ENCODE peak calls at places on chromosomes 11 and 22, in ten cellular contexts. One of them, this sample, is unnamed.

GRCh38 chr11:5922749-5923426 is 19.2 kb upstream of the OR56A3 start:
- DNase-seq in thyroid gland: no peak
- DNase-seq in GM23248: peak
- DNase-seq in brain microvascular endothelial cell: peak
- DNase-seq in left ventricle myocardium inferior: no peak
- DNase-seq in MM.1S: no peak
- DNase-seq in thoracic aorta: no peak
- DNase-seq in stomach: no peak
- DNase-seq in psoas muscle: no peak
- DNase-seq in CD4-positive, CD25-positive, alpha-beta regulatory T cell: no peak
- DNase-seq in this sample: no peak

GRCh38 chr22:35154937-35155387 is 89.0 kb downstream of the ISX start:
- DNase-seq in psoas muscle: no peak
- DNase-seq in thyroid gland: peak
- DNase-seq in thoracic aorta: no peak
- DNase-seq in left ventricle myocardium inferior: peak
- DNase-seq in GM23248: peak
- DNase-seq in CD4-positive, CD25-positive, alpha-beta regulatory T cell: no peak
- DNase-seq in brain microvascular endothelial cell: peak
- DNase-seq in stomach: peak
- DNase-seq in MM.1S: peak
- DNase-seq in this sample: peak

GRCh38 chr11:59212744-59213573 is at the start of gene MPEG1:
- DNase-seq in stomach: no peak
- DNase-seq in left ventricle myocardium inferior: no peak
- DNase-seq in CD4-positive, CD25-positive, alpha-beta regulatory T cell: no peak
- DNase-seq in brain microvascular endothelial cell: no peak
- DNase-seq in thyroid gland: no peak
- DNase-seq in MM.1S: no peak
- DNase-seq in GM23248: no peak
- DNase-seq in thoracic aorta: no peak
- DNase-seq in psoas muscle: no peak
- DNase-seq in this sample: peak

GRCh38 chr22:40385041-40385782 is 14.8 kb downstream of the SGSM3 start:
- DNase-seq in stomach: no peak
- DNase-seq in CD4-positive, CD25-positive, alpha-beta regulatory T cell: peak
- DNase-seq in GM23248: no peak
- DNase-seq in thyroid gland: no peak
- DNase-seq in thoracic aorta: no peak
- DNase-seq in MM.1S: peak
- DNase-seq in psoas muscle: no peak
- DNase-seq in left ventricle myocardium inferior: no peak
- DNase-seq in brain microvascular endothelial cell: no peak
- DNase-seq in this sample: no peak

GRCh38 chr11:83162377-83162776 is 5.4 kb downstream of the PCF11 start:
- DNase-seq in MM.1S: peak
- DNase-seq in CD4-positive, CD25-positive, alpha-beta regulatory T cell: peak
- DNase-seq in thyroid gland: no peak
- DNase-seq in GM23248: peak
- DNase-seq in psoas muscle: no peak
- DNase-seq in brain microvascular endothelial cell: no peak
- DNase-seq in thoracic aorta: no peak
- DNase-seq in left ventricle myocardium inferior: no peak
- DNase-seq in stomach: no peak
- DNase-seq in this sample: no peak

GRCh38 chr11:69088676-69089146 is 40.0 kb downstream of the TPCN2 start:
- DNase-seq in stomach: peak
- DNase-seq in brain microvascular endothelial cell: peak
- DNase-seq in CD4-positive, CD25-positive, alpha-beta regulatory T cell: peak
- DNase-seq in psoas muscle: peak
- DNase-seq in thoracic aorta: peak
- DNase-seq in GM23248: peak
- DNase-seq in MM.1S: peak
- DNase-seq in left ventricle myocardium inferior: peak
- DNase-seq in thyroid gland: peak
- DNase-seq in this sample: peak

GRCh38 chr11:72784662-72785061 is 9.2 kb downstream of the STARD10 start:
- DNase-seq in thyroid gland: no peak
- DNase-seq in psoas muscle: no peak
- DNase-seq in thoracic aorta: no peak
- DNase-seq in left ventricle myocardium inferior: no peak
- DNase-seq in CD4-positive, CD25-positive, alpha-beta regulatory T cell: no peak
- DNase-seq in GM23248: no peak
- DNase-seq in stomach: no peak
- DNase-seq in brain microvascular endothelial cell: no peak
- DNase-seq in MM.1S: no peak
- DNase-seq in this sample: no peak

GRCh38 chr11:100356035-100356434 is 331.1 kb upstream of the ARHGAP42 start:
- DNase-seq in MM.1S: no peak
- DNase-seq in GM23248: no peak
- DNase-seq in thyroid gland: no peak
- DNase-seq in CD4-positive, CD25-positive, alpha-beta regulatory T cell: no peak
- DNase-seq in brain microvascular endothelial cell: no peak
- DNase-seq in stomach: no peak
- DNase-seq in psoas muscle: no peak
- DNase-seq in thoracic aorta: no peak
- DNase-seq in left ventricle myocardium inferior: no peak
- DNase-seq in this sample: no peak

GRCh38 chr11:125069008-125069407 is 5.9 kb downstream of the SLC37A2 start:
- DNase-seq in MM.1S: no peak
- DNase-seq in GM23248: peak
- DNase-seq in brain microvascular endothelial cell: no peak
- DNase-seq in psoas muscle: no peak
- DNase-seq in thyroid gland: no peak
- DNase-seq in CD4-positive, CD25-positive, alpha-beta regulatory T cell: no peak
- DNase-seq in left ventricle myocardium inferior: no peak
- DNase-seq in stomach: no peak
- DNase-seq in thoracic aorta: no peak
- DNase-seq in this sample: no peak

GRCh38 chr11:7869467-7869866 is 61.6 kb downstream of the OR10A6 start:
- DNase-seq in stomach: no peak
- DNase-seq in psoas muscle: no peak
- DNase-seq in thoracic aorta: no peak
- DNase-seq in CD4-positive, CD25-positive, alpha-beta regulatory T cell: no peak
- DNase-seq in brain microvascular endothelial cell: no peak
- DNase-seq in MM.1S: no peak
- DNase-seq in thyroid gland: no peak
- DNase-seq in left ventricle myocardium inferior: no peak
- DNase-seq in GM23248: no peak
- DNase-seq in this sample: no peak

GRCh38 chr11:69530278-69531070 is 49.0 kb downstream of the LINC01488 start:
- DNase-seq in left ventricle myocardium inferior: no peak
- DNase-seq in GM23248: no peak
- DNase-seq in MM.1S: no peak
- DNase-seq in thoracic aorta: no peak
- DNase-seq in stomach: no peak
- DNase-seq in CD4-positive, CD25-positive, alpha-beta regulatory T cell: no peak
- DNase-seq in thyroid gland: no peak
- DNase-seq in psoas muscle: no peak
- DNase-seq in brain microvascular endothelial cell: no peak
- DNase-seq in this sample: no peak

GRCh38 chr11:64925536-64926449 is 1.3 kb downstream of the PPP2R5B start:
- DNase-seq in MM.1S: no peak
- DNase-seq in left ventricle myocardium inferior: no peak
- DNase-seq in stomach: no peak
- DNase-seq in thyroid gland: peak
- DNase-seq in psoas muscle: peak
- DNase-seq in brain microvascular endothelial cell: no peak
- DNase-seq in CD4-positive, CD25-positive, alpha-beta regulatory T cell: no peak
- DNase-seq in thoracic aorta: no peak
- DNase-seq in GM23248: no peak
- DNase-seq in this sample: no peak

GRCh38 chr11:64923151-64923661 is 1.3 kb upstream of the PPP2R5B start:
- DNase-seq in stomach: no peak
- DNase-seq in thyroid gland: no peak
- DNase-seq in brain microvascular endothelial cell: no peak
- DNase-seq in thoracic aorta: no peak
- DNase-seq in psoas muscle: no peak
- DNase-seq in GM23248: no peak
- DNase-seq in MM.1S: no peak
- DNase-seq in left ventricle myocardium inferior: no peak
- DNase-seq in CD4-positive, CD25-positive, alpha-beta regulatory T cell: no peak
- DNase-seq in this sample: no peak

GRCh38 chr11:64926689-64927088 is 2.2 kb downstream of the PPP2R5B start:
- DNase-seq in thoracic aorta: no peak
- DNase-seq in CD4-positive, CD25-positive, alpha-beta regulatory T cell: no peak
- DNase-seq in psoas muscle: no peak
- DNase-seq in MM.1S: no peak
- DNase-seq in stomach: no peak
- DNase-seq in GM23248: no peak
- DNase-seq in brain microvascular endothelial cell: no peak
- DNase-seq in thyroid gland: no peak
- DNase-seq in left ventricle myocardium inferior: no peak
- DNase-seq in this sample: no peak

GRCh38 chr11:64923944-64924909 is at the start of gene PPP2R5B:
- DNase-seq in MM.1S: peak
- DNase-seq in thyroid gland: peak
- DNase-seq in brain microvascular endothelial cell: peak
- DNase-seq in thoracic aorta: peak
- DNase-seq in CD4-positive, CD25-positive, alpha-beta regulatory T cell: peak
- DNase-seq in left ventricle myocardium inferior: peak
- DNase-seq in psoas muscle: peak
- DNase-seq in stomach: peak
- DNase-seq in GM23248: peak
- DNase-seq in this sample: peak

DNA sequence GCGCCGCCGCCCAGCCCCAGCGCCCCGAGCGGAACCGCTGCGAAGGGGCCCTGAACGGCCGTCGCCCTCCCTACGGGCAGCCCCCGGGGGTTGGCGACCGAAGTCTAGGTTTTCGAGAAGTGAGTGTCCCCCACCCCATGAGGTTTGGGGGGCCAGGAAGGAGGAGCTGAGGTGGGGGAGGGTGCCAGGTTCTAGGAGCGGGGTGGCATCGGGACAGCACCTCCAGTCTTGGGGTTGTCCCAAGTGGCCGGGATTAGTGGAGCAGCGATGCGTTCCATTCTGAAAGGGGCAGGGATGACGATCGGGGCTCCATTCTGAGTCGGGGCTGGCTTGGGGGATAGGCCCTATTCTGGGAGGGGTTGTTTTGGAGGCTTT is 408 bp downstream of the PPP2R5B start:
- DNase-seq in brain microvascular endothelial cell: no peak
- DNase-seq in stomach: no peak
- DNase-seq in GM23248: peak
- DNase-seq in MM.1S: no peak
- DNase-seq in thyroid gland: peak
- DNase-seq in thoracic aorta: no peak
- DNase-seq in CD4-positive, CD25-positive, alpha-beta regulatory T cell: no peak
- DNase-seq in psoas muscle: peak
- DNase-seq in left ventricle myocardium inferior: no peak
- DNase-seq in this sample: no peak
- H3K27ac ChIP-seq in brain microvascular endothelial cell: peak
- H3K27ac ChIP-seq in stomach: peak
- H3K27ac ChIP-seq in GM23248: no peak
- H3K27ac ChIP-seq in MM.1S: no peak
- H3K27ac ChIP-seq in thyroid gland: peak
- H3K27ac ChIP-seq in thoracic aorta: peak
- H3K27ac ChIP-seq in CD4-positive, CD25-positive, alpha-beta regulatory T cell: peak
- H3K27ac ChIP-seq in psoas muscle: peak
- H3K27ac ChIP-seq in left ventricle myocardium inferior: peak
- H3K27ac ChIP-seq in this sample: peak

GRCh38 chr11:34566736-34567135 is 53.1 kb upstream of the ELF5 start:
- DNase-seq in left ventricle myocardium inferior: no peak
- DNase-seq in brain microvascular endothelial cell: no peak
- DNase-seq in MM.1S: no peak
- DNase-seq in thyroid gland: no peak
- DNase-seq in CD4-positive, CD25-positive, alpha-beta regulatory T cell: no peak
- DNase-seq in thoracic aorta: no peak
- DNase-seq in stomach: no peak
- DNase-seq in psoas muscle: no peak
- DNase-seq in GM23248: no peak
- DNase-seq in this sample: no peak

GRCh38 chr11:34565417-34566208 is 52.0 kb upstream of the ELF5 start:
- DNase-seq in left ventricle myocardium inferior: no peak
- DNase-seq in brain microvascular endothelial cell: no peak
- DNase-seq in stomach: no peak
- DNase-seq in thoracic aorta: no peak
- DNase-seq in MM.1S: peak
- DNase-seq in GM23248: no peak
- DNase-seq in psoas muscle: no peak
- DNase-seq in thyroid gland: no peak
- DNase-seq in CD4-positive, CD25-positive, alpha-beta regulatory T cell: no peak
- DNase-seq in this sample: no peak

GRCh38 chr11:34564807-34565241 is 51.2 kb upstream of the ELF5 start:
- DNase-seq in thoracic aorta: no peak
- DNase-seq in thyroid gland: peak
- DNase-seq in stomach: no peak
- DNase-seq in CD4-positive, CD25-positive, alpha-beta regulatory T cell: no peak
- DNase-seq in GM23248: no peak
- DNase-seq in psoas muscle: peak
- DNase-seq in MM.1S: no peak
- DNase-seq in brain microvascular endothelial cell: no peak
- DNase-seq in left ventricle myocardium inferior: no peak
- DNase-seq in this sample: no peak

GRCh38 chr11:34567733-34568132 is 53.2 kb upstream of the EHF start:
- DNase-seq in CD4-positive, CD25-positive, alpha-beta regulatory T cell: no peak
- DNase-seq in psoas muscle: no peak
- DNase-seq in stomach: no peak
- DNase-seq in MM.1S: no peak
- DNase-seq in thoracic aorta: no peak
- DNase-seq in left ventricle myocardium inferior: no peak
- DNase-seq in thyroid gland: no peak
- DNase-seq in brain microvascular endothelial cell: no peak
- DNase-seq in GM23248: no peak
- DNase-seq in this sample: no peak

GRCh38 chr11:34566209-34566551 is 52.6 kb upstream of the ELF5 start:
- DNase-seq in GM23248: no peak
- DNase-seq in MM.1S: no peak
- DNase-seq in brain microvascular endothelial cell: no peak
- DNase-seq in psoas muscle: no peak
- DNase-seq in CD4-positive, CD25-positive, alpha-beta regulatory T cell: no peak
- DNase-seq in stomach: no peak
- DNase-seq in left ventricle myocardium inferior: no peak
- DNase-seq in thoracic aorta: no peak
- DNase-seq in thyroid gland: no peak
- DNase-seq in this sample: no peak
- H3K27ac ChIP-seq in GM23248: no peak
- H3K27ac ChIP-seq in MM.1S: no peak
- H3K27ac ChIP-seq in brain microvascular endothelial cell: no peak
- H3K27ac ChIP-seq in psoas muscle: no peak
- H3K27ac ChIP-seq in CD4-positive, CD25-positive, alpha-beta regulatory T cell: no peak
- H3K27ac ChIP-seq in stomach: no peak
- H3K27ac ChIP-seq in left ventricle myocardium inferior: no peak
- H3K27ac ChIP-seq in thoracic aorta: no peak
- H3K27ac ChIP-seq in thyroid gland: no peak
- H3K27ac ChIP-seq in this sample: no peak

GRCh38 chr22:24156915-24157782 is 24.1 kb upstream of the SUSD2 start:
- DNase-seq in MM.1S: peak
- DNase-seq in CD4-positive, CD25-positive, alpha-beta regulatory T cell: peak
- DNase-seq in brain microvascular endothelial cell: peak
- DNase-seq in stomach: peak
- DNase-seq in thyroid gland: peak
- DNase-seq in thoracic aorta: peak
- DNase-seq in psoas muscle: peak
- DNase-seq in GM23248: peak
- DNase-seq in left ventricle myocardium inferior: peak
- DNase-seq in this sample: peak
- H3K27ac ChIP-seq in MM.1S: peak
- H3K27ac ChIP-seq in CD4-positive, CD25-positive, alpha-beta regulatory T cell: peak
- H3K27ac ChIP-seq in brain microvascular endothelial cell: no peak
- H3K27ac ChIP-seq in stomach: peak
- H3K27ac ChIP-seq in thyroid gland: peak
- H3K27ac ChIP-seq in thoracic aorta: peak
- H3K27ac ChIP-seq in psoas muscle: peak
- H3K27ac ChIP-seq in GM23248: peak
- H3K27ac ChIP-seq in left ventricle myocardium inferior: peak
- H3K27ac ChIP-seq in this sample: peak

GRCh38 chr22:22959147-22959827 is 71.7 kb downstream of the IGLL5 start:
- DNase-seq in CD4-positive, CD25-positive, alpha-beta regulatory T cell: peak
- DNase-seq in psoas muscle: peak
- DNase-seq in MM.1S: peak
- DNase-seq in brain microvascular endothelial cell: peak
- DNase-seq in thyroid gland: peak
- DNase-seq in stomach: peak
- DNase-seq in thoracic aorta: no peak
- DNase-seq in left ventricle myocardium inferior: peak
- DNase-seq in GM23248: peak
- DNase-seq in this sample: no peak
- H3K27ac ChIP-seq in CD4-positive, CD25-positive, alpha-beta regulatory T cell: no peak
- H3K27ac ChIP-seq in psoas muscle: no peak
- H3K27ac ChIP-seq in MM.1S: no peak
- H3K27ac ChIP-seq in brain microvascular endothelial cell: no peak
- H3K27ac ChIP-seq in thyroid gland: no peak
- H3K27ac ChIP-seq in stomach: no peak
- H3K27ac ChIP-seq in thoracic aorta: no peak
- H3K27ac ChIP-seq in left ventricle myocardium inferior: peak
- H3K27ac ChIP-seq in GM23248: no peak
- H3K27ac ChIP-seq in this sample: no peak